ENCODE peak calls at places on chromosomes 6 and 20, in six cellular contexts. V, X, I, E, T and C are unnamed samples.

GRCh38 chr20:47857994-47858557 is 72.8 kb upstream of the SULF2 start:
- DNase-seq in V (peak), X (no peak), I (no peak), E (peak), T (no peak), C (no peak)

GRCh38 chr6:82364087-82365010 is 732 bp downstream of the TPBG start:
- DNase-seq in V (peak), X (peak), I (peak), E (peak), T (peak), C (no peak)

GRCh38 chr6:128519132-128519930 is 1.1 kb downstream of the PTPRK start:
- DNase-seq in V (peak), X (peak), I (peak), E (peak), T (peak), C (peak)

GRCh38 chr6:6875818-6876470 is 231.8 kb upstream of the RREB1 start:
- DNase-seq in V (peak), X (peak), I (no peak), E (peak), T (no peak), C (no peak)

GRCh38 chr6:5398530-5398929 is 137.2 kb downstream of the FARS2 start:
- DNase-seq in V (peak), X (peak), I (peak), E (peak), T (peak), C (peak)

GRCh38 chr6:30044630-30045029 is 16.4 kb upstream of the POLR1H start:
- DNase-seq in V (peak), X (peak), I (no peak), E (no peak), T (no peak), C (no peak)

GRCh38 chr20:14477125-14477524 is 139.7 kb upstream of the FLRT3 start:
- DNase-seq in V (peak), X (no peak), I (no peak), E (no peak), T (no peak), C (no peak)

GRCh38 chr6:118709859-118710350 is 58.5 kb upstream of the CEP85L start:
- DNase-seq in V (peak), X (peak), I (peak), E (no peak), T (no peak), C (peak)

GRCh38 chr6:111601875-111602274 is 3.8 kb downstream of the TRAF3IP2 start:
- DNase-seq in V (peak), X (no peak), I (no peak), E (peak), T (no peak), C (no peak)

GRCh38 chr6:138520463-138520862 is 21.2 kb upstream of the NHSL1 start:
- DNase-seq in V (peak), X (peak), I (no peak), E (no peak), T (no peak), C (peak)

GRCh38 chr6:170176621-170177382 is 114.1 kb downstream of the DLL1 start:
- DNase-seq in V (peak), X (no peak), I (no peak), E (no peak), T (no peak), C (no peak)

GRCh38 chr20:39874049-39874893 is 814.8 kb downstream of the MAFB start:
- DNase-seq in V (peak), X (peak), I (peak), E (peak), T (peak), C (peak)

GRCh38 chr6:22444335-22444734 is 125.0 kb upstream of the HDGFL1 start:
- DNase-seq in V (no peak), X (peak), I (no peak), E (peak), T (no peak), C (no peak)

GRCh38 chr6:38483526-38483925 is 156.2 kb downstream of the BTBD9 start:
- DNase-seq in V (no peak), X (no peak), I (no peak), E (no peak), T (no peak), C (no peak)

GRCh38 chr20:36644713-36645109 is 1.3 kb downstream of the SLA2 start:
- DNase-seq in V (peak), X (no peak), I (no peak), E (no peak), T (no peak), C (no peak)

GRCh38 chr6:145815875-145816274 is 1.3 kb upstream of the FBXO30 start:
- DNase-seq in V (peak), X (no peak), I (no peak), E (peak), T (no peak), C (no peak)

GRCh38 chr6:34155471-34156300 is 9.8 kb upstream of the GRM4 start:
- DNase-seq in V (no peak), X (no peak), I (no peak), E (no peak), T (no peak), C (no peak)

GRCh38 chr6:143973097-143973979 is 34.7 kb downstream of the PLAGL1 start:
- DNase-seq in V (no peak), X (no peak), I (peak), E (no peak), T (peak), C (no peak)

GRCh38 chr6:62640749-62641148 is 354.7 kb upstream of the KHDRBS2 start:
- DNase-seq in V (no peak), X (peak), I (no peak), E (no peak), T (no peak), C (no peak)

GRCh38 chr6:55052846-55053245 is 121.5 kb upstream of the HCRTR2 start:
- DNase-seq in V (no peak), X (no peak), I (no peak), E (no peak), T (no peak), C (no peak)

GRCh38 chr20:50844430-50845100 is 49.7 kb downstream of the BCAS4 start:
- DNase-seq in V (peak), X (peak), I (no peak), E (no peak), T (no peak), C (no peak)

GRCh38 chr6:135087403-135087802 is 32.8 kb upstream of the HBS1L start:
- DNase-seq in V (no peak), X (no peak), I (peak), E (no peak), T (no peak), C (no peak)

GRCh38 chr6:79810878-79811277 is 136.5 kb downstream of the ELOVL4 start:
- DNase-seq in V (no peak), X (no peak), I (no peak), E (no peak), T (peak), C (no peak)

GRCh38 chr6:8506123-8506522 is 70.8 kb upstream of the SLC35B3 start:
- DNase-seq in V (no peak), X (no peak), I (peak), E (peak), T (peak), C (no peak)

GRCh38 chr6:143149771-143150170 is 89.1 kb downstream of the AIG1 start:
- DNase-seq in V (peak), X (no peak), I (no peak), E (no peak), T (no peak), C (no peak)

GRCh38 chr6:24902782-24903181 is 33.0 kb downstream of the RIPOR2 start:
- DNase-seq in V (peak), X (peak), I (no peak), E (no peak), T (no peak), C (no peak)

GRCh38 chr6:11263185-11263817 is 30.8 kb upstream of the NEDD9 start:
- DNase-seq in V (peak), X (peak), I (no peak), E (peak), T (peak), C (no peak)

GRCh38 chr6:166418691-166419143 is 36.0 kb upstream of the MPC1 start:
- DNase-seq in V (no peak), X (no peak), I (no peak), E (no peak), T (no peak), C (no peak)

GRCh38 chr6:157528931-157529653 is 148.1 kb downstream of the ZDHHC14 start:
- DNase-seq in V (no peak), X (peak), I (no peak), E (peak), T (no peak), C (no peak)

GRCh38 chr6:126614642-126615504 is 275.0 kb downstream of the CENPW start:
- DNase-seq in V (no peak), X (no peak), I (peak), E (peak), T (peak), C (peak)

GRCh38 chr20:57037689-57038088 is 228.8 kb downstream of the BMP7 start:
- DNase-seq in V (no peak), X (no peak), I (no peak), E (no peak), T (no peak), C (no peak)
- TF ChIP-seq EZH2phosphoT487 in V (no peak), X (no peak), I (no peak), E (no peak), T (no peak), C (no peak)

DNA sequence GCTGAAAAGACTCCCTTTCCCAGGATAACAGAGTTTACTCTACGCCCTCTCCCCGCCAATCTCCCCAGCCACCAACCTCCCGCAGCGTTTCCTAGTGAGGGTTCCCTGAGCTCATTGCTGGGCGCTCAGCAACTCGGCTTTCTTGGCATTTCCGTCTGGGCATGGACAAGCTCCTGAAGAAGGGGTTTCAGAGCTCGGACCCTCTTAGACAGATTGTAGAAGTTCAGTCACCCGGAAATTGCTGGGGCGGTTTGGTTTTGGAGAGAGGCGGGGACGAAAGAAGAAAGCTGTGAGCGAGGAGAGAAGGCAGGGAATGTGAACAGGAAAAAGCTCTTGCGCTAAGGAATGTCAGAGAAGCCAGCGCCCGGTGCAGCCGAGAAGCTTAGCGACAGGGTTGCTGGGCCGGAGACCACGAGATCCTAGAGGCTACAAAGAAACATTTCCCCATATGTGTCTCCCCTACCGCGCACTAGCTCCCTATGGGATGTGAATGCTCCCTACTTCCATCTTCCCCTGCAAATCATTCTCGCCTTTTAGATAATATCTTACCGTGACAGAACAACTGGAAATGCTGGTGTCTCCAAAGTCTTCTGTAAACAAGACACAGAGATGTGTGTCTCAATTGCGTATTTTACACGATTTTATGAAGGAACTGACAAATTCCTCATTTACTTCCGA is 15.8 kb downstream of the POM121L2 start:
- DNase-seq in V (peak), X (peak), I (peak), E (peak), T (peak), C (no peak)
- TF ChIP-seq EZH2 in V (no peak), X (no peak), I (no peak), E (no peak), T (no peak), C (no peak)

DNA sequence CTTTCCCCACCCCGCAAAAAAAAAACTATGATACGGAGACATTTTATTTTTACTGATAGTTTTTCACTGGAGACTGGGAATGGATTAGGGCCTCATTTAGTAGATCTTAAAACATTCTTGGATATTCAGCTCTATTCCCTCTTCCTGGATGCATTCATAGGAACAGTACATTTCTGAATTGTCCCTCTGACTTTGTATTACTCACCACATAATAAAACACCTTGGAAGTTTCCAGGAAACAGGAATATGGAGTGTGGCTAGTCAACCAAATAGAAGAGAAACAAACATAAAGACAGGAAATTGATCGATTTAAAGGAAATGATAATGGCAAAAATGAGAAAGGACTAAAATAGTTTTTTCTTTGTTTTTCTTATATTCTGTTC is 147.7 kb downstream of the GPX5 start:
- DNase-seq in V (no peak), X (no peak), I (no peak), E (no peak), T (no peak), C (no peak)
- H3K4me3 ChIP-seq in V (peak), X (peak), I (no peak), E (no peak), T (peak), C (no peak)

GRCh38 chr6:2524090-2524489 is 226.6 kb downstream of the MYLK4 start:
- DNase-seq in V (peak), X (peak), I (peak), E (no peak), T (no peak), C (no peak)

GRCh38 chr6:2526766-2527165 is 224.0 kb downstream of the MYLK4 start:
- DNase-seq in V (no peak), X (no peak), I (no peak), E (no peak), T (no peak), C (no peak)

GRCh38 chr6:2523061-2523460 is 227.7 kb downstream of the MYLK4 start:
- DNase-seq in V (no peak), X (no peak), I (no peak), E (no peak), T (no peak), C (no peak)

GRCh38 chr6:2518029-2518428 is 232.7 kb downstream of the MYLK4 start:
- DNase-seq in V (no peak), X (peak), I (no peak), E (no peak), T (no peak), C (no peak)

DNA sequence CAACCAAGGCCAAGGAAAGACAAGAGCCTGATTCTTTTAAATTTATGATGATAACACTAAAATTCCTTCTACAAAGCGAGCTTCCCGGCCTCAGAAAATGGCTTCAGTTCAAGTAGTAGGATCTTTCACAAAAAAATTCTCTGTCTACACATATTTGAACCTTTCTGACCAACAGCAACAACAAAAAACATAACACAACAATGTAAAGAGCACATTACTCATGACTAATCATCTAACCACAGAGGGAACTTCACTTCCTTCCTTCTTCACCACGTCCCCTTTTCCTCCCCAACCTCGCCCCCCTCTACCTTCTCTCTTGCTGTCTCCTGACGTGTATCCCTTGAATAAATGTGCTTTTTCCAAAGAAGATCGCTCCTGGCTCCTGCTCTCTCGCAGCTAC is 228.2 kb downstream of the MYLK4 start:
- DNase-seq in V (peak), X (peak), I (no peak), E (no peak), T (no peak), C (no peak)
- TF ChIP-seq EZH2phosphoT487 in V (no peak), X (no peak), I (no peak), E (no peak), T (no peak), C (no peak)

GRCh38 chr6:98828991-98829411 is 5.4 kb upstream of the POU3F2 start:
- DNase-seq in V (no peak), X (no peak), I (peak), E (no peak), T (peak), C (no peak)
- TF ChIP-seq EZH2 in V (peak), X (no peak), I (peak), E (peak), T (no peak), C (no peak)

GRCh38 chr6:46918830-46919229 is 2.9 kb downstream of the ADGRF5 start:
- DNase-seq in V (peak), X (no peak), I (no peak), E (no peak), T (no peak), C (no peak)
- H3K4me3 ChIP-seq in V (no peak), X (no peak), I (no peak), E (no peak), T (no peak), C (no peak)